ENCODE peak calls at places on chromosomes 3 and 15, in ten cellular contexts. C is brain microvascular endothelial cell, X is GM23338, G is coronary artery, M is fibroblast of lung, Y is fibroblast of pulmonary artery, S is BJ, O is psoas muscle, T is ovary, D is epithelial cell of esophagus. N is an unnamed sample.

GRCh38 chr15:48975713-48976419 is 12.1 kb upstream of the SHC4 start:
- DNase-seq in C (peak), X (peak), G (peak), M (peak), Y (peak), S (no peak), O (peak), T (peak), D (peak), N (peak)

GRCh38 chr3:115958531-115958930 is 335.2 kb downstream of the GAP43 start:
- DNase-seq in C (no peak), X (no peak), G (no peak), M (no peak), Y (no peak), S (no peak), O (no peak), T (no peak), D (no peak), N (no peak)

GRCh38 chr3:99753268-99753975 is 64.2 kb upstream of the CMSS1 start:
- DNase-seq in C (peak), X (peak), G (no peak), M (peak), Y (peak), S (no peak), O (no peak), T (no peak), D (peak), N (peak)

GRCh38 chr15:60906275-60906674 is 322.8 kb downstream of the RORA start:
- DNase-seq in C (no peak), X (no peak), G (no peak), M (no peak), Y (no peak), S (no peak), O (no peak), T (no peak), D (no peak), N (no peak)

GRCh38 chr15:87764461-87765236 is 491.9 kb downstream of the NTRK3 start:
- DNase-seq in C (peak), X (peak), G (no peak), M (peak), Y (peak), S (no peak), O (no peak), T (no peak), D (peak), N (peak)

GRCh38 chr3:117674321-117674720 is 964.7 kb downstream of the TUSC7 start:
- DNase-seq in C (no peak), X (no peak), G (no peak), M (peak), Y (no peak), S (no peak), O (no peak), T (no peak), D (no peak), N (no peak)

GRCh38 chr15:33145447-33145846 is 49.1 kb downstream of the FMN1 start:
- DNase-seq in C (no peak), X (no peak), G (no peak), M (no peak), Y (no peak), S (no peak), O (no peak), T (no peak), D (peak), N (peak)

GRCh38 chr15:63049747-63050439 is 7.3 kb downstream of the TPM1 start:
- DNase-seq in C (no peak), X (no peak), G (no peak), M (no peak), Y (no peak), S (no peak), O (no peak), T (no peak), D (no peak), N (no peak)

GRCh38 chr3:183340222-183340621 is 87.2 kb downstream of the B3GNT5 start:
- DNase-seq in C (no peak), X (no peak), G (no peak), M (no peak), Y (no peak), S (no peak), O (no peak), T (no peak), D (no peak), N (no peak)

GRCh38 chr3:175869398-175869797 is 1010.3 kb downstream of the NAALADL2 start:
- DNase-seq in C (no peak), X (no peak), G (no peak), M (no peak), Y (no peak), S (no peak), O (no peak), T (no peak), D (no peak), N (no peak)

GRCh38 chr3:74075213-74075612 is 450.5 kb upstream of the PDZRN3 start:
- DNase-seq in C (no peak), X (no peak), G (no peak), M (no peak), Y (no peak), S (no peak), O (no peak), T (no peak), D (no peak), N (no peak)

GRCh38 chr3:135490219-135490618 is 475.3 kb upstream of the PPP2R3A start:
- DNase-seq in C (no peak), X (no peak), G (no peak), M (no peak), Y (no peak), S (no peak), O (no peak), T (no peak), D (no peak), N (no peak)

GRCh38 chr3:129123314-129124060 is 1.9 kb upstream of the RAB43 start:
- DNase-seq in C (no peak), X (no peak), G (no peak), M (no peak), Y (no peak), S (no peak), O (no peak), T (no peak), D (peak), N (peak)

GRCh38 chr3:13110678-13111116 is 37.5 kb upstream of the IQSEC1 start:
- DNase-seq in C (no peak), X (no peak), G (peak), M (no peak), Y (no peak), S (no peak), O (no peak), T (no peak), D (peak), N (peak)

GRCh38 chr15:36401586-36401966 is 177.8 kb upstream of the CDIN1 start:
- DNase-seq in C (no peak), X (no peak), G (no peak), M (no peak), Y (peak), S (no peak), O (no peak), T (no peak), D (no peak), N (no peak)

GRCh38 chr3:12370758-12371157 is 81.9 kb downstream of the PPARG start:
- DNase-seq in C (no peak), X (peak), G (no peak), M (peak), Y (peak), S (no peak), O (no peak), T (no peak), D (no peak), N (peak)

GRCh38 chr15:59437473-59437776 is 561 bp upstream of the FAM81A start:
- DNase-seq in C (no peak), X (peak), G (no peak), M (no peak), Y (no peak), S (no peak), O (no peak), T (peak), D (no peak), N (no peak)

GRCh38 chr3:10600159-10601125 is 95.1 kb upstream of the ATP2B2 start:
- DNase-seq in C (no peak), X (no peak), G (no peak), M (peak), Y (no peak), S (no peak), O (no peak), T (no peak), D (no peak), N (no peak)

GRCh38 chr3:184687363-184688049 is 24.4 kb downstream of the MAGEF1 start:
- DNase-seq in C (no peak), X (no peak), G (no peak), M (no peak), Y (no peak), S (no peak), O (peak), T (peak), D (no peak), N (no peak)

GRCh38 chr3:108414007-108414406 is 96.4 kb downstream of the MYH15 start:
- DNase-seq in C (no peak), X (no peak), G (no peak), M (peak), Y (no peak), S (no peak), O (no peak), T (no peak), D (no peak), N (no peak)

GRCh38 chr3:38916706-38917105 is 100.7 kb upstream of the SCN10A start:
- DNase-seq in C (peak), X (no peak), G (no peak), M (peak), Y (no peak), S (peak), O (no peak), T (no peak), D (peak), N (peak)

DNA sequence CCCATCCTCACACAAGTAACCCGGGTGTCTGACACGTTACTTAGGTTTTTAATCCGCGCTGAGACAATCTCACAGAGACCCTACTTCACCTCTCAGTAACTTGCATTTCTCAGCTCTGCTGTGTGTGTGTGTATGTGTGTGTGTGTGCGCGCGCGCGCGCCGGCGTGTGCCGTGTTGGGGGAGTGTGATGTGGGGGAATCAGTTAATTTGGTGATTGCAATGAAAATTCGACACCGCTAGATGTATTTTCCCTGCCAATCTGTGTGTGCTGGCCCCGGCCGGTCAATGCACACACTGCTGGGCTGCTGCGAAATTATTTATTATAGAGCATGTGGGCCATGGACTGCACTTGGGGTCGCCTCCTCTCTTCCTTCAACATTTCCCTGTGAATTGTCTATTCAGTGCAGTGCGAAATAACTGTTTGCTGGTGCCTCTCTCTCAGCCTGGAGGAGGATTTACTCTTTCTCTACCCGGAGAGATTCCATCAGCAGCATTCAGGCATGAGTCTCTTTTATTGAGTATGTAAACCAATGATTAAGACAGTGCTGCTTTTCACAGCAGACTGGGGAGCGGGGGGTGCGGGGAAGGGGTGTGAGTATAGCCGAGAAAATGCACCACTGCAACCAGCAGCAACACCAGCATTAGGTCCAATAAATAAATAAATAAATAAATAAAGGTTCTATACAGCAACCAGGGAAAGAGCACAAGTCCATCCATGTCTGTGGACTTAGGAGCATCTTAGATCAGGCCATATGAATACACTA is 2.9 kb downstream of the CADM2 start:
- DNase-seq in C (no peak), X (no peak), G (no peak), M (no peak), Y (no peak), S (no peak), O (no peak), T (no peak), D (no peak), N (no peak)
- H3K4me3 ChIP-seq in C (no peak), X (peak), G (peak), M (no peak), Y (no peak), S (no peak), O (peak), T (no peak), D (no peak), N (no peak)

GRCh38 chr3:126287171-126287535 is 70.1 kb downstream of the KLF15 start:
- DNase-seq in C (no peak), X (no peak), G (no peak), M (no peak), Y (no peak), S (no peak), O (no peak), T (no peak), D (no peak), N (no peak)
- H3K4me3 ChIP-seq in C (peak), X (peak), G (peak), M (peak), Y (peak), S (peak), O (peak), T (peak), D (peak), N (peak)

GRCh38 chr3:52120576-52121458 is 33.4 kb downstream of the POC1A start:
- DNase-seq in C (no peak), X (no peak), G (no peak), M (no peak), Y (no peak), S (no peak), O (peak), T (no peak), D (peak), N (peak)
- H3K4me3 ChIP-seq in C (no peak), X (no peak), G (no peak), M (no peak), Y (no peak), S (no peak), O (no peak), T (no peak), D (no peak), N (no peak)

GRCh38 chr3:187767266-187768032 is 22.2 kb upstream of the BCL6 start:
- DNase-seq in C (peak), X (no peak), G (no peak), M (peak), Y (peak), S (peak), O (no peak), T (no peak), D (peak), N (peak)

GRCh38 chr3:187759601-187760000 is 14.3 kb upstream of the BCL6 start:
- DNase-seq in C (no peak), X (no peak), G (no peak), M (peak), Y (no peak), S (no peak), O (no peak), T (no peak), D (no peak), N (no peak)

GRCh38 chr3:187762792-187763191 is 17.5 kb upstream of the BCL6 start:
- DNase-seq in C (no peak), X (no peak), G (no peak), M (no peak), Y (no peak), S (no peak), O (no peak), T (no peak), D (no peak), N (no peak)

GRCh38 chr3:187765342-187765741 is 20.1 kb upstream of the BCL6 start:
- DNase-seq in C (peak), X (no peak), G (no peak), M (peak), Y (no peak), S (no peak), O (no peak), T (no peak), D (no peak), N (peak)

DNA sequence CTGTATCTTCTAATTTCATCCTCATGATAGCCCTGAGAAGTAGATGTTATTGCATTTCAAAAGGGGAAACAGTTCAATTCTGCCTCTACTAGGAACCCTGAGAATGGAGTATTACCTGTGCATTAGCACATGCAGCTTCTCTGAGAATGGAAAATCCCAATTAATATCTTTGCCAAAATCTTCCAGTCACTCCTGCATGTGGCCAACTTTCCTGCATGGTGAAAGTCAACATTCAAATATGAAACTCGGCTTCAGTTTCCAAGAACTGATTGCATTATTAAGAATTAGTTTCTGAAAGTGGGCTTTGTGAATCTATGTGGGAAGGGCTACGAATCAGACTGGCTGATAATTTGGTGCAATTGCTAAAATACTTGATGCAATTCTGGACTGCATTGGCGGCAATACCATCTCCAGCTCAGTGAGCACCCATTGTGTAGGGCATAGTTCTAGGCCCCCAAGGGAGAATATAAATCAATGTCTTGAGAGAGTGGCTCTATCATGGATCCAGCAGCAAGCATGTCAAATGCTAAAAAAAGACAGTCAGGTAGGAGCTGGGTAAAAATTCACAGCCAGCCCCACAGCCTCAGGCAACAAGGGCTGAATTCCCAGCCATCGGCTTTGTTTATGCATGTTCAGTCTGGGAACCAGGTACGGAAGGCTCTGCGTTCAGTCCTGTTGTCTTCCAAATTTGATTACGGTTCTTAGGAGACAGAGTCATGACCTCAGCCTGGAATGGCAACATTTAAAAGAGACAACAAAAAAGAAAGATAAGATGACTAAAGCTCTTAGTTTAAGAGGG is 18.8 kb upstream of the BCL6 start:
- DNase-seq in C (no peak), X (peak), G (no peak), M (no peak), Y (no peak), S (no peak), O (no peak), T (no peak), D (peak), N (peak)
- H3K4me3 ChIP-seq in C (no peak), X (no peak), G (no peak), M (no peak), Y (no peak), S (no peak), O (no peak), T (no peak), D (no peak), N (no peak)

GRCh38 chr15:101650145-101650544 is 2.0 kb downstream of the TM2D3 start:
- DNase-seq in C (no peak), X (no peak), G (no peak), M (no peak), Y (no peak), S (no peak), O (no peak), T (no peak), D (no peak), N (no peak)
- H3K4me3 ChIP-seq in C (no peak), X (no peak), G (no peak), M (no peak), Y (no peak), S (no peak), O (peak), T (no peak), D (no peak), N (no peak)

GRCh38 chr15:74545776-74546656 is 5.0 kb downstream of the ARID3B start:
- DNase-seq in C (peak), X (peak), G (peak), M (peak), Y (peak), S (peak), O (peak), T (peak), D (peak), N (peak)
- H3K4me3 ChIP-seq in C (no peak), X (peak), G (peak), M (no peak), Y (no peak), S (no peak), O (no peak), T (no peak), D (no peak), N (no peak)

GRCh38 chr3:79765854-79766253 is 1.9 kb downstream of the ROBO1 start:
- DNase-seq in C (no peak), X (peak), G (no peak), M (no peak), Y (no peak), S (no peak), O (no peak), T (no peak), D (no peak), N (no peak)
- H3K4me3 ChIP-seq in C (peak), X (peak), G (no peak), M (peak), Y (no peak), S (no peak), O (no peak), T (no peak), D (no peak), N (no peak)